ENCODE peak calls at places on chromosomes 12 and 14, in ten cellular contexts. A is NCI-H460; O is H7; L is amygdala; W is naive thymus-derived CD8-positive, alpha-beta T cell; M is NCI-H345; T is left cardiac atrium; I is kidney glomerular epithelial cell; S is left colon; R is T-helper 17 cell. D is an unnamed sample.

GRCh38 chr12:121628037-121628436 is 1.7 kb downstream of the ORAI1 start:
- DNase-seq in A (no peak), O (peak; percentile 43), L (no peak), W (no peak), M (no peak), T (no peak), I (no peak), S (peak; percentile 68), R (no peak), D (no peak)

GRCh38 chr12:12996235-12996634 is 3.8 kb downstream of the HEBP1 start:
- DNase-seq in A (no peak), O (no peak), L (no peak), W (no peak), M (no peak), T (no peak), I (no peak), S (no peak), R (no peak), D (no peak)

GRCh38 chr12:120961604-120962486 is 16.5 kb upstream of the HNF1A start:
- DNase-seq in A (no peak), O (peak; percentile 62), L (no peak), W (no peak), M (no peak), T (peak; percentile 40), I (no peak), S (peak; percentile 93), R (no peak), D (peak; percentile 18)

GRCh38 chr12:32569256-32569655 is 109.8 kb upstream of the DNM1L start:
- DNase-seq in A (no peak), O (no peak), L (no peak), W (no peak), M (no peak), T (no peak), I (no peak), S (no peak), R (no peak), D (no peak)

GRCh38 chr14:54200726-54201125 is 196.1 kb upstream of the CDKN3 start:
- DNase-seq in A (no peak), O (no peak), L (no peak), W (no peak), M (no peak), T (no peak), I (no peak), S (no peak), R (no peak), D (no peak)

GRCh38 chr14:38143651-38144505 is 63.8 kb upstream of the SSTR1 start:
- DNase-seq in A (no peak), O (no peak), L (no peak), W (no peak), M (no peak), T (no peak), I (peak; percentile 22), S (no peak), R (no peak), D (no peak)

GRCh38 chr12:2307550-2307949 is 254.8 kb downstream of the CACNA1C start:
- DNase-seq in A (no peak), O (no peak), L (no peak), W (no peak), M (no peak), T (no peak), I (no peak), S (no peak), R (no peak), D (no peak)

GRCh38 chr12:105279460-105280056 is 43.6 kb upstream of the APPL2 start:
- DNase-seq in A (no peak), O (peak; percentile 31), L (peak; percentile 5), W (peak; percentile 12), M (peak; percentile 46), T (peak; percentile 33), I (no peak), S (no peak), R (no peak), D (peak; percentile 24)

D was measured in heart right ventricle.